ENCODE peak calls at places on chromosome 15, in five cellular contexts. E, F, S, Q and I are unnamed samples.

GRCh38 chr15:92430067-92430435 is 36.4 kb downstream of the ST8SIA2 start:
- DNase-seq in E (no peak), F (no peak), S (no peak), Q (no peak), I (no peak)

GRCh38 chr15:40334941-40335795 is 5.6 kb downstream of the CCDC9B start:
- DNase-seq in E (no peak), F (no peak), S (no peak), Q (no peak), I (no peak)

GRCh38 chr15:93997071-93997658 is 234.2 kb upstream of the MCTP2 start:
- DNase-seq in E (no peak), F (no peak), S (no peak), Q (no peak), I (no peak)

GRCh38 chr15:61748529-61748928 is 311.7 kb downstream of the VPS13C start:
- DNase-seq in E (no peak), F (no peak), S (no peak), Q (no peak), I (no peak)

GRCh38 chr15:69493406-69493805 is 40.8 kb downstream of the RPLP1 start:
- DNase-seq in E (no peak), F (no peak), S (peak; percentile 38), Q (peak; percentile 24), I (no peak)

GRCh38 chr15:39021341-39021740 is 456.7 kb upstream of the RASGRP1 start:
- DNase-seq in E (no peak), F (no peak), S (no peak), Q (no peak), I (no peak)

GRCh38 chr15:41501191-41501917 is 7.7 kb downstream of the ITPKA start:
- DNase-seq in E (no peak), F (no peak), S (peak; percentile 81), Q (no peak), I (no peak)

GRCh38 chr15:69462030-69462492 is 9.4 kb downstream of the RPLP1 start:
- DNase-seq in E (no peak), F (no peak), S (peak; percentile 55), Q (no peak), I (no peak)

GRCh38 chr15:89196994-89197393 is 24.4 kb downstream of the RLBP1 start:
- DNase-seq in E (no peak), F (no peak), S (no peak), Q (no peak), I (no peak)

GRCh38 chr15:40328176-40328575 is 4.7 kb downstream of the INAFM2 start:
- DNase-seq in E (no peak), F (no peak), S (no peak), Q (no peak), I (no peak)

GRCh38 chr15:39976291-39977274 is 42.7 kb downstream of the EIF2AK4 start:
- DNase-seq in E (no peak), F (no peak), S (peak; percentile 91), Q (peak; percentile 82), I (no peak)

GRCh38 chr15:60299452-60300047 is 98.2 kb downstream of the ANXA2 start:
- DNase-seq in E (no peak), F (no peak), S (peak; percentile 65), Q (no peak), I (no peak)

GRCh38 chr15:100201376-100202280 is 140.1 kb downstream of the ADAMTS17 start:
- DNase-seq in E (no peak), F (no peak), S (peak; percentile 28), Q (peak; percentile 53), I (no peak)

GRCh38 chr15:60477991-60478632 is 830 bp downstream of the ICE2 start:
- DNase-seq in E (peak; percentile 18), F (no peak), S (peak; percentile 59), Q (no peak), I (no peak)

GRCh38 chr15:90142216-90143175 is 40.2 kb upstream of the IDH2 start:
- DNase-seq in E (no peak), F (no peak), S (no peak), Q (no peak), I (no peak)

GRCh38 chr15:34987182-34987488 is 952 bp downstream of the ZNF770 start:
- DNase-seq in E (no peak), F (no peak), S (no peak), Q (no peak), I (no peak)

GRCh38 chr15:79243723-79244122 is 38.8 kb upstream of the ANKRD34C start:
- DNase-seq in E (no peak), F (no peak), S (no peak), Q (no peak), I (no peak)

GRCh38 chr15:83166830-83167229 is 40.8 kb downstream of the HDGFL3 start:
- DNase-seq in E (no peak), F (no peak), S (no peak), Q (no peak), I (no peak)

GRCh38 chr15:26892119-26892518 is 25.3 kb downstream of the GABRA5 start:
- DNase-seq in E (no peak), F (no peak), S (peak; percentile 38), Q (no peak), I (no peak)

GRCh38 chr15:71060983-71061382 is 54.3 kb upstream of the THSD4 start:
- DNase-seq in E (no peak), F (no peak), S (no peak), Q (no peak), I (no peak)

GRCh38 chr15:64152507-64153387 is 1.2 kb downstream of the SNX22 start:
- DNase-seq in E (no peak), F (no peak), S (peak; percentile 69), Q (peak; percentile 72), I (no peak)

GRCh38 chr15:74780983-74781672 is 752 bp upstream of the CSK start:
- DNase-seq in E (no peak), F (no peak), S (peak; percentile 60), Q (no peak), I (no peak)

GRCh38 chr15:68197661-68198437 is 7.3 kb downstream of the CALML4 start:
- DNase-seq in E (no peak), F (no peak), S (peak; percentile 42), Q (peak; percentile 53), I (no peak)

GRCh38 chr15:50814634-50815033 is 49.1 kb upstream of the SPPL2A start:
- DNase-seq in E (no peak), F (no peak), S (no peak), Q (no peak), I (no peak)

GRCh38 chr15:69074011-69074842 is 59.7 kb downstream of the NOX5 start:
- DNase-seq in E (peak; percentile 8), F (no peak), S (peak; percentile 92), Q (no peak), I (no peak)

GRCh38 chr15:97815841-97816240 is 144.7 kb upstream of the ARRDC4 start:
- DNase-seq in E (no peak), F (no peak), S (no peak), Q (no peak), I (no peak)

GRCh38 chr15:31135523-31135922 is 34.0 kb upstream of the TRPM1 start:
- DNase-seq in E (no peak), F (no peak), S (no peak), Q (no peak), I (no peak)

GRCh38 chr15:42483677-42484076 is 7.3 kb downstream of the ZNF106 start:
- DNase-seq in E (no peak), F (no peak), S (no peak), Q (no peak), I (no peak)

GRCh38 chr15:79372428-79372827 is 59.7 kb upstream of the MINAR1 start:
- DNase-seq in E (no peak), F (no peak), S (peak; percentile 61), Q (no peak), I (no peak)

GRCh38 chr15:59591372-59591771 is 20.2 kb upstream of the GCNT3 start:
- DNase-seq in E (no peak), F (no peak), S (no peak), Q (no peak), I (no peak)